ENCODE peak calls at places on chromosomes 7 and 10, in nine cellular contexts. O is HS-5, N is substantia nigra, F is mucosa of gallbladder, E is NCI-H1436, J is MM.1S, H is ACHN, T is endodermal cell, X is brain microvascular endothelial cell. S is an unnamed sample.

GRCh38 chr7:47514367-47514766 is 67.5 kb downstream of the TNS3 start:
- DNase-seq in O (no peak), N (no peak), F (no peak), E (no peak), J (no peak), H (no peak), T (no peak), X (no peak), S (no peak)

GRCh38 chr7:3095046-3095445 is 51.4 kb upstream of the CARD11 start:
- DNase-seq in O (no peak), N (no peak), F (peak), E (no peak), J (no peak), H (no peak), T (no peak), X (no peak), S (no peak)

GRCh38 chr10:72889391-72889831 is 4.1 kb upstream of the OIT3 start:
- DNase-seq in O (no peak), N (no peak), F (no peak), E (no peak), J (no peak), H (no peak), T (no peak), X (no peak), S (no peak)

GRCh38 chr10:75724047-75724446 is 292.6 kb downstream of the LRMDA start:
- DNase-seq in O (no peak), N (no peak), F (no peak), E (no peak), J (no peak), H (no peak), T (no peak), X (no peak), S (no peak)

GRCh38 chr7:100886142-100886935 is 3.2 kb downstream of the UFSP1 start:
- DNase-seq in O (no peak), N (no peak), F (no peak), E (no peak), J (no peak), H (no peak), T (no peak), X (no peak), S (no peak)

GRCh38 chr7:92754756-92755581 is 81.4 kb downstream of the CDK6 start:
- DNase-seq in O (no peak), N (peak), F (no peak), E (peak), J (no peak), H (no peak), T (peak), X (no peak), S (no peak)

GRCh38 chr7:100686201-100686821 is 7.7 kb downstream of the GIGYF1 start:
- DNase-seq in O (no peak), N (no peak), F (no peak), E (no peak), J (no peak), H (no peak), T (no peak), X (no peak), S (no peak)

GRCh38 chr7:23065974-23066373 is 39.6 kb upstream of the KLHL7 start:
- DNase-seq in O (peak), N (no peak), F (no peak), E (no peak), J (no peak), H (peak), T (no peak), X (no peak), S (no peak)

GRCh38 chr7:158740657-158741293 is 36.2 kb upstream of the NCAPG2 start:
- DNase-seq in O (no peak), N (no peak), F (no peak), E (no peak), J (no peak), H (no peak), T (no peak), X (peak), S (no peak)

GRCh38 chr7:250523-250922 is 39.4 kb upstream of the FOXL3 start:
- DNase-seq in O (no peak), N (no peak), F (no peak), E (no peak), J (no peak), H (no peak), T (no peak), X (no peak), S (no peak)

GRCh38 chr7:94396044-94396443 is 1.3 kb downstream of the COL1A2 start:
- DNase-seq in O (peak), N (no peak), F (no peak), E (no peak), J (no peak), H (no peak), T (no peak), X (peak), S (no peak)

GRCh38 chr7:77866370-77866769 is 67.8 kb downstream of the PHTF2 start:
- DNase-seq in O (no peak), N (no peak), F (no peak), E (no peak), J (no peak), H (no peak), T (no peak), X (no peak), S (no peak)

GRCh38 chr10:127353544-127353943 is 157.2 kb upstream of the INSYN2A start:
- DNase-seq in O (no peak), N (no peak), F (no peak), E (peak), J (no peak), H (no peak), T (no peak), X (no peak), S (no peak)

GRCh38 chr7:4948402-4948801 is 10.6 kb downstream of the MMD2 start:
- DNase-seq in O (no peak), N (no peak), F (no peak), E (no peak), J (no peak), H (no peak), T (no peak), X (no peak), S (no peak)

GRCh38 chr10:114683593-114683992 is 25.5 kb upstream of the ABLIM1 start:
- DNase-seq in O (no peak), N (no peak), F (no peak), E (no peak), J (no peak), H (no peak), T (no peak), X (no peak), S (no peak)

GRCh38 chr10:12839941-12840611 is 161.4 kb downstream of the CCDC3 start:
- DNase-seq in O (no peak), N (no peak), F (no peak), E (no peak), J (no peak), H (no peak), T (no peak), X (peak), S (no peak)

GRCh38 chr7:32501522-32501921 is 6.2 kb downstream of the AVL9 start:
- DNase-seq in O (peak), N (no peak), F (no peak), E (no peak), J (no peak), H (peak), T (no peak), X (no peak), S (no peak)

GRCh38 chr7:35336444-35336843 is 82.5 kb upstream of the TBX20 start:
- DNase-seq in O (no peak), N (no peak), F (no peak), E (no peak), J (no peak), H (no peak), T (no peak), X (no peak), S (no peak)

GRCh38 chr7:2870471-2870941 is 26.4 kb upstream of the GNA12 start:
- DNase-seq in O (no peak), N (no peak), F (peak), E (peak), J (no peak), H (peak), T (peak), X (peak), S (peak)

GRCh38 chr7:157853076-157853788 is 516.4 kb downstream of the DNAJB6 start:
- DNase-seq in O (no peak), N (no peak), F (no peak), E (no peak), J (no peak), H (no peak), T (no peak), X (no peak), S (no peak)

GRCh38 chr7:54242776-54243175 is 299.4 kb upstream of the VSTM2A start:
- DNase-seq in O (no peak), N (no peak), F (no peak), E (no peak), J (no peak), H (no peak), T (no peak), X (no peak), S (no peak)

GRCh38 chr10:51389415-51390342 is 309.7 kb downstream of the CSTF2T start:
- DNase-seq in O (peak), N (peak), F (no peak), E (no peak), J (peak), H (peak), T (peak), X (peak), S (peak)

GRCh38 chr10:3020311-3020710 is 47.0 kb upstream of the PFKP start:
- DNase-seq in O (no peak), N (no peak), F (no peak), E (no peak), J (no peak), H (no peak), T (peak), X (no peak), S (no peak)

GRCh38 chr7:78465894-78466293 is 667.3 kb downstream of the PHTF2 start:
- DNase-seq in O (no peak), N (no peak), F (no peak), E (no peak), J (no peak), H (no peak), T (peak), X (no peak), S (no peak)

GRCh38 chr10:30995081-30995480 is 36.6 kb downstream of the ZNF438 start:
- DNase-seq in O (no peak), N (no peak), F (no peak), E (no peak), J (no peak), H (no peak), T (no peak), X (no peak), S (no peak)

GRCh38 chr7:31692451-31692850 is 5.4 kb downstream of the PPP1R17 start:
- DNase-seq in O (no peak), N (no peak), F (no peak), E (no peak), J (no peak), H (no peak), T (no peak), X (no peak), S (no peak)

GRCh38 chr7:132492841-132493445 is 83.3 kb downstream of the PLXNA4 start:
- DNase-seq in O (no peak), N (no peak), F (no peak), E (no peak), J (peak), H (no peak), T (no peak), X (no peak), S (no peak)

GRCh38 chr7:99379043-99379577 is 4.6 kb downstream of the ARPC1B start:
- DNase-seq in O (peak), N (peak), F (peak), E (no peak), J (peak), H (no peak), T (no peak), X (peak), S (no peak)

GRCh38 chr10:95547791-95548435 is 13.3 kb downstream of the SORBS1 start:
- DNase-seq in O (no peak), N (no peak), F (no peak), E (no peak), J (no peak), H (no peak), T (peak), X (no peak), S (no peak)

GRCh38 chr7:2014391-2015241 is 218.1 kb downstream of the MAD1L1 start:
- DNase-seq in O (no peak), N (no peak), F (no peak), E (no peak), J (no peak), H (no peak), T (no peak), X (no peak), S (no peak)

GRCh38 chr7:132035517-132036362 is 479.3 kb upstream of the PODXL start:
- DNase-seq in O (no peak), N (no peak), F (peak), E (no peak), J (no peak), H (no peak), T (no peak), X (no peak), S (no peak)

GRCh38 chr7:34155225-34155908 is 250.0 kb downstream of the BMPER start:
- DNase-seq in O (peak), N (no peak), F (no peak), E (no peak), J (no peak), H (peak), T (no peak), X (peak), S (no peak)

GRCh38 chr7:155371884-155372781 is 74.5 kb downstream of the INSIG1 start:
- DNase-seq in O (no peak), N (no peak), F (no peak), E (no peak), J (peak), H (peak), T (peak), X (no peak), S (no peak)

GRCh38 chr7:36277247-36277542 is 112.5 kb upstream of the ANLN start:
- DNase-seq in O (no peak), N (no peak), F (peak), E (no peak), J (no peak), H (no peak), T (no peak), X (no peak), S (no peak)

S was measured in H9.